ENCODE peak calls at places on chromosomes 2 and 18, in six cellular contexts. S, N, K, B, X and A are unnamed samples.

GRCh38 chr2:202317080-202317859 is 51.7 kb downstream of the NOP58 start:
- DNase-seq in S (no peak), N (no peak), K (peak), B (no peak), X (no peak), A (peak)

GRCh38 chr18:31500161-31500688 is 2.2 kb downstream of the DSG2 start:
- DNase-seq in S (no peak), N (no peak), K (no peak), B (no peak), X (no peak), A (no peak)

GRCh38 chr2:136060401-136060940 is 57.5 kb downstream of the CXCR4 start:
- DNase-seq in S (no peak), N (no peak), K (no peak), B (no peak), X (no peak), A (no peak)

GRCh38 chr2:75276093-75277055 is 77.1 kb upstream of the TACR1 start:
- DNase-seq in S (no peak), N (peak), K (no peak), B (no peak), X (no peak), A (no peak)

GRCh38 chr18:22591231-22591630 is 173.5 kb upstream of the CTAGE1 start:
- DNase-seq in S (no peak), N (no peak), K (no peak), B (no peak), X (no peak), A (no peak)

GRCh38 chr2:39033980-39034379 is 86.9 kb downstream of the SOS1 start:
- DNase-seq in S (no peak), N (no peak), K (no peak), B (no peak), X (no peak), A (no peak)

GRCh38 chr2:88755836-88756235 is 64.4 kb downstream of the RPIA start:
- DNase-seq in S (no peak), N (no peak), K (no peak), B (no peak), X (no peak), A (no peak)

GRCh38 chr2:119943058-119943457 is 69.8 kb upstream of the EPB41L5 start:
- DNase-seq in S (no peak), N (no peak), K (no peak), B (no peak), X (no peak), A (no peak)

GRCh38 chr2:146754606-146755005 is 1090.2 kb upstream of the ACVR2A start:
- DNase-seq in S (no peak), N (no peak), K (no peak), B (no peak), X (no peak), A (no peak)

GRCh38 chr2:216181953-216182352 is 72.8 kb downstream of the XRCC5 start:
- DNase-seq in S (no peak), N (no peak), K (no peak), B (no peak), X (no peak), A (no peak)

GRCh38 chr2:3279236-3279960 is 98.2 kb downstream of the EIPR1 start:
- DNase-seq in S (no peak), N (no peak), K (no peak), B (no peak), X (no peak), A (no peak)

GRCh38 chr2:215410932-215411285 is 25.0 kb downstream of the FN1 start:
- DNase-seq in S (no peak), N (peak), K (no peak), B (no peak), X (no peak), A (no peak)

DNA sequence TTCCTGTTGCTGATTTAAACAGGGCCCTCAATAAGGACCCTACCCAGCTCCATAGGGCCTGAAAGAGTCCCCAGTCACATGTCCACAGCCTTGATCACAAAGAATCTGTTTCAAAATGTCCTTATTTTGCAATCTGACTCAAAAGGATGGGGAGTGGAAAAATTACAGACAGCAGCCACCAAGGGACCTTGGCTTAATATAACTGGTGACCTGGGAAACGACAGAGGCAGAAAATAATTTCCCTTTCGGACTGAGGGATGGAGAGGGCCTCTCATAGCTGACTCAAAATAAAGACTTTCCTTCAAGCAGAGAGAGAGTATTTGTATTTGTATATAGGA is 119.6 kb upstream of the STPG4 start:
- DNase-seq in S (no peak), N (no peak), K (no peak), B (no peak), X (no peak), A (no peak)
- H3K27ac ChIP-seq in S (no peak), N (peak), K (peak), B (no peak), X (no peak), A (peak)

DNA sequence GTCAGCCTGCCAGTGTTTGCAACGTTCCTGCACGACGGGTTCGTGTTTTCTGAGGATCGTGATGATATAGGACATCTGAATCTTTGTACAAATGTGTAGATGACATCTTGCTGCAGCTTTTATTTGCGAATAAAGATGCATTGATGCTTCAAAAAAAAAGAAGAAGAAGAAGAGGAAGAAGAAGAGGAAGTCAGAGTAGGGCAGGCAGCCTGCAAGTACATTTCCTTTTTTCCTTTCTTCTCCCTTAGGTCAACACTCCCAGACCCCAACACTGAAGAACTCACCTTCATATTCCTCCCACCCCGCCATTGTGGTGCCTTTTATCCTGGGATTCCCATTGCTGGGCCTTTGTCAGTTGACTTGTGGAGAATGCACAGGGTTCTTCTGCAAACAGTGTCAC is 91.5 kb downstream of the FHOD3 start:
- DNase-seq in S (no peak), N (no peak), K (no peak), B (no peak), X (no peak), A (no peak)
- H3K27ac ChIP-seq in S (no peak), N (no peak), K (no peak), B (no peak), X (no peak), A (peak)

DNA sequence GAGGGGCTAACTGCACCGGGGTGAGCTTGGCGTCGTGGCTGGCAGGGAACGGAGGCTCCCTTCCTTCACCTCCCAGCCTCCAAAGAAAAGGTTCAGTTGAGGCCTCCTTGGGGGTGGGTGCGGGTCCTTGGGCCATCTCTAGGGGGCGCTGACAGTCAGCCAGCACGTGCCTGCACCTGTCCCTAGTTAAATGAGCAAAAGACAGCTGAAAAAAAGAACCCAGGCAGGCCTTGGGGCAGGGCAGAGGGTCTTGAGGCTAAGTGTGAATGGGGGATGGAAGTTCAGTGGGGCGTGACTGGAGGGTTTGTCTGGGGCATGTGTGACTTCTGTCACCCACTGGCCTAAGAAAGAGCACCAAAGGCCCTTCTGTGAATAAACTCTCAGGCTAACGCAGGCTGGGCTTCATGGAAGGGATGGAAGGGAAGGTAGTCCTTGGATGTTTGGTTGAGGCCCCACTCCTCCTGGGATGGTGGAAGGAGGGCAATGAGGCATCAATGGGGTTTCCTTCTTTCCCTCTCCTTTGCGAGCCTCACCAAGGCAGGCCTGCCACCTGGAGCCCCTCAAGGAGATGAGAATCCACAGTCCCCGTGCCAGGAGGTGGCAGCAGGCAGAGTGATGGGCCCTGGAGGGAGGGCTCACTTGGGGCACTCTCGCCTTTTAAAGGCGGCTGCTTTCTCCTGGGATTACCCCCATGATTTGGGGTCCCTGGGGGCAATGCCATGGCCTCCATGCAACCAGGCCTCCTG is 56.2 kb downstream of the ZFP36L2 start:
- DNase-seq in S (no peak), N (peak), K (no peak), B (peak), X (peak), A (peak)
- H3K27ac ChIP-seq in S (no peak), N (peak), K (no peak), B (peak), X (peak), A (no peak)

DNA sequence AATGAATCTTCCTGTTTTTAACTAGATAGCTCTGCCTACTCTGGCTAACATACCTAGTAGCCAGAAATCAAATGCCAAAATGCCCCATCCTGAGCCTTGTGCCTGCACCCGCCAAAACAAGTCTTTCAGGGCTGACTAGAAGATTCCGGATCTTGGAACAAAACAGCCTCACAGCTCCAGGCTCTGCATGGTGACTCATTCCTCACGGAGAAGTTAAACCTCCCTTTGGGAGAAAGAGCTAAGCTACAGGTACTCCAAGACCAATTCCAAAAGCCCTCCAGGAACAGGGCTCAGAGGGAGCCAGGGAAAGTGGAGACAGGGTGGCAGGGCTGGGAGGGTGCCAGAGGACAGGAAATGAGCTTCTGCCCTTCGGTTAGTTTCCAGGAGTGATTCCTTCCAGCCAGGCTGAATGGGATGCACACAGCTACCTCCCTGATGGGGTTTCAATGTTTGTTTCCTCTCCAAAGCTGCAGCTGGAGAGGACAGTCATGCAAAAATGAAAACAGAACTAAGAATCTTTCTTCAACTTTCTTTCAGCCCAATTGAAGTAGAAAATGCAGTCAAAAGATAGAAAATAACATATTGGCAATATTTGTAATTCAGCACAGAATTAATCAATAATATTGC is 295.6 kb downstream of the TNS1 start:
- DNase-seq in S (no peak), N (no peak), K (peak), B (no peak), X (no peak), A (no peak)
- H3K27ac ChIP-seq in S (no peak), N (no peak), K (peak), B (no peak), X (no peak), A (peak)

GRCh38 chr2:133952420-133952819 is 301.5 kb upstream of the MGAT5 start:
- DNase-seq in S (no peak), N (no peak), K (no peak), B (no peak), X (no peak), A (no peak)
- H3K27ac ChIP-seq in S (no peak), N (no peak), K (no peak), B (no peak), X (no peak), A (no peak)

GRCh38 chr2:55871637-55872036 is 51.9 kb downstream of the EFEMP1 start:
- DNase-seq in S (no peak), N (no peak), K (no peak), B (no peak), X (no peak), A (no peak)
- H3K27ac ChIP-seq in S (no peak), N (no peak), K (no peak), B (no peak), X (no peak), A (no peak)

DNA sequence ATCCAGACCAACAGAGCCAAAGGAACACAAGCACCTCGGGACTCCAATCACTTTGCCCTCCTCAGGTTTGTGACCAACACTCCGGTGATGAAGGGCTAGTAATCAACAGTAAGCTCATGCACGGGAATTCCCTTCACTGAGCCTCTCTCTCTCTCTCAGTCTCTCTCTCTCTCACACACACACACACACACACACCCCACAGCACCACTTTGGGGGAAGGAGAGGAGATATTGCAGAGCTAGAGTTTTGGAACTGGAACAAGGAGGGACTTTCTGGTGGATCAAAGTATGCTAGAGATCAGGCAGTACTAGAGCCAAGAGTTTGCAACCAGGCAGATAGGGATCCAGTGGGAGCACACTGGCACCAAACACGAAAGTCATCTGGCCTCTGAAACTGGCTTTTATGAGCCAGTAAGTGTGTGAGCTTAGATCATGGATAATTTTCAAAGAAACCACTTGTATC is 98.7 kb downstream of the ANKRD44 start:
- DNase-seq in S (no peak), N (no peak), K (no peak), B (no peak), X (no peak), A (no peak)
- H3K27ac ChIP-seq in S (no peak), N (no peak), K (no peak), B (peak), X (peak), A (no peak)

DNA sequence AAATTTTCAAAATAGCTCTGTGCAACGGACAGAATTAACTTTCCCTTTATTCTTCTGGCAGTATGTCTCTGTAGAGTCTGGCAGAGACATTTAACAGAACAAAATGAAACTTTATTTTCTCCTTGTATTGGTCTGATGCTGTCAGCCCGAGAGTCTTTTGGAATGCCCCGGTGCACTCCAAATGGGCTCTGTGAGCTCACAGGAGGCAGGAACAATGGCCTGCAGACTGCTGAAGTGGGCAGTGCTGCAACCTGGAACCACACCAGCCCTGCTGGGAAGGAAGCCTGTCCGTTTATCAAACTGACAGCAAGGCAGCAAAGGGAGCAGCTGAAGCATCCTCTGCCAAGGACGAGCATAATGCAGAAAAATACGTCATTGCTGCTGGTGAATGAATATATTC is 207.8 kb upstream of the TANK start:
- DNase-seq in S (no peak), N (no peak), K (peak), B (no peak), X (no peak), A (no peak)
- H3K27ac ChIP-seq in S (no peak), N (no peak), K (peak), B (no peak), X (no peak), A (no peak)

GRCh38 chr2:9538000-9538507 is 17.6 kb downstream of the ADAM17 start:
- DNase-seq in S (no peak), N (peak), K (no peak), B (no peak), X (no peak), A (no peak)

GRCh38 chr2:9535177-9535576 is 20.5 kb downstream of the ADAM17 start:
- DNase-seq in S (no peak), N (no peak), K (no peak), B (no peak), X (no peak), A (no peak)

GRCh38 chr2:9543557-9543956 is 12.1 kb downstream of the ADAM17 start:
- DNase-seq in S (no peak), N (no peak), K (no peak), B (no peak), X (no peak), A (no peak)

GRCh38 chr2:9536504-9536903 is 19.1 kb downstream of the ADAM17 start:
- DNase-seq in S (no peak), N (peak), K (no peak), B (no peak), X (no peak), A (no peak)

DNA sequence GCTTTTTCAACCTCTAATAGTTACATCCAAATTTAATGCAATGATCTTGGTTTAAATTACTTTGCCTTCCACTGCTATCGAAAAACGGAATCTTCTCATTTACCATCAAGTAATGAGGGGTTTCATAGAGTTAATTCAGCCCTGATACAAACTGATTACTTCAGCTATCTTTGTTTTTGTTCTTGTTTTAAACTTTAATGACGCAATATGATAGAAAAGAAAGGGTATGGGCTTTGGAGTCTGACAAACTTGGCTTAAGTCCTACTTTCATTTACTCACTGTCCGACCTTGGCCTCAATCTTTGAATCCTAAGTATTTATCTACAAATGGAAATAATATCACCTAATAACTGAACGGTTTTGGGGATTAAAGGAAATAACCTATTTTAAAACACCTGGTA is 16.1 kb downstream of the ADAM17 start:
- DNase-seq in S (no peak), N (no peak), K (no peak), B (no peak), X (no peak), A (no peak)
- H3K27ac ChIP-seq in S (no peak), N (no peak), K (peak), B (no peak), X (no peak), A (no peak)